ENCODE peak calls at places on chromosome 10, in eight cellular contexts. One of them, this sample, is unnamed.

GRCh38 chr10:124989526-124989925 is 47.6 kb downstream of the ZRANB1 start:
- DNase-seq in SHP77: no peak
- DNase-seq in sciatic nerve: no peak
- DNase-seq in hepatic stellate cell: no peak
- DNase-seq in iris pigment epithelial cell: no peak
- DNase-seq in GF-D8: no peak
- DNase-seq in mesendoderm: no peak
- DNase-seq in DMS53: no peak
- DNase-seq in this sample: no peak

GRCh38 chr10:57579926-57580325 is 687.8 kb downstream of the IPMK start:
- DNase-seq in hepatic stellate cell: peak; percentile 0
- DNase-seq in mesendoderm: peak; percentile 84
- DNase-seq in SHP77: peak; percentile 23
- DNase-seq in DMS53: peak; percentile 66
- DNase-seq in sciatic nerve: no peak
- DNase-seq in iris pigment epithelial cell: peak; percentile 17
- DNase-seq in GF-D8: no peak
- DNase-seq in this sample: peak; percentile 67

GRCh38 chr10:110525349-110526260 is 27.9 kb downstream of the DUSP5 start:
- DNase-seq in iris pigment epithelial cell: peak; percentile 72
- DNase-seq in hepatic stellate cell: peak; percentile 56
- DNase-seq in SHP77: no peak
- DNase-seq in sciatic nerve: peak; percentile 22
- DNase-seq in GF-D8: no peak
- DNase-seq in DMS53: peak; percentile 38
- DNase-seq in mesendoderm: no peak
- DNase-seq in this sample: no peak

GRCh38 chr10:34015700-34016099 is 681.2 kb upstream of the NRP1 start:
- DNase-seq in sciatic nerve: no peak
- DNase-seq in iris pigment epithelial cell: no peak
- DNase-seq in SHP77: no peak
- DNase-seq in GF-D8: no peak
- DNase-seq in DMS53: no peak
- DNase-seq in mesendoderm: no peak
- DNase-seq in hepatic stellate cell: no peak
- DNase-seq in this sample: no peak

GRCh38 chr10:75982611-75983369 is 551.4 kb downstream of the LRMDA start:
- DNase-seq in GF-D8: no peak
- DNase-seq in hepatic stellate cell: no peak
- DNase-seq in SHP77: no peak
- DNase-seq in sciatic nerve: no peak
- DNase-seq in iris pigment epithelial cell: peak; percentile 6
- DNase-seq in mesendoderm: no peak
- DNase-seq in DMS53: no peak
- DNase-seq in this sample: no peak

GRCh38 chr10:124522903-124523260 is 61.3 kb downstream of the LHPP start:
- DNase-seq in DMS53: peak; percentile 77
- DNase-seq in mesendoderm: no peak
- DNase-seq in SHP77: peak; percentile 67
- DNase-seq in sciatic nerve: no peak
- DNase-seq in GF-D8: no peak
- DNase-seq in hepatic stellate cell: no peak
- DNase-seq in iris pigment epithelial cell: no peak
- DNase-seq in this sample: peak; percentile 79

GRCh38 chr10:99329238-99329890 is at the start of gene CNNM1:
- DNase-seq in sciatic nerve: no peak
- DNase-seq in SHP77: no peak
- DNase-seq in DMS53: peak; percentile 87
- DNase-seq in mesendoderm: peak; percentile 50
- DNase-seq in hepatic stellate cell: no peak
- DNase-seq in GF-D8: no peak
- DNase-seq in iris pigment epithelial cell: peak; percentile 6
- DNase-seq in this sample: peak; percentile 73

GRCh38 chr10:96683710-96684109 is 36.6 kb downstream of the PIK3AP1 start:
- DNase-seq in sciatic nerve: no peak
- DNase-seq in SHP77: no peak
- DNase-seq in DMS53: no peak
- DNase-seq in mesendoderm: no peak
- DNase-seq in GF-D8: no peak
- DNase-seq in iris pigment epithelial cell: no peak
- DNase-seq in hepatic stellate cell: no peak
- DNase-seq in this sample: peak; percentile 4

GRCh38 chr10:29245476-29245875 is 43.4 kb upstream of the LYZL1 start:
- DNase-seq in SHP77: no peak
- DNase-seq in DMS53: no peak
- DNase-seq in hepatic stellate cell: no peak
- DNase-seq in iris pigment epithelial cell: no peak
- DNase-seq in GF-D8: no peak
- DNase-seq in mesendoderm: no peak
- DNase-seq in sciatic nerve: peak; percentile 73
- DNase-seq in this sample: no peak

GRCh38 chr10:16944081-16944922 is 127.1 kb upstream of the RSU1 start:
- DNase-seq in mesendoderm: no peak
- DNase-seq in DMS53: no peak
- DNase-seq in hepatic stellate cell: no peak
- DNase-seq in GF-D8: no peak
- DNase-seq in sciatic nerve: no peak
- DNase-seq in SHP77: no peak
- DNase-seq in iris pigment epithelial cell: peak; percentile 41
- DNase-seq in this sample: no peak

GRCh38 chr10:72049969-72050781 is 38.2 kb downstream of the SPOCK2 start:
- DNase-seq in iris pigment epithelial cell: peak; percentile 56
- DNase-seq in GF-D8: no peak
- DNase-seq in DMS53: no peak
- DNase-seq in hepatic stellate cell: no peak
- DNase-seq in sciatic nerve: no peak
- DNase-seq in SHP77: no peak
- DNase-seq in mesendoderm: peak; percentile 61
- DNase-seq in this sample: no peak

GRCh38 chr10:69792361-69792760 is 9.3 kb upstream of the COL13A1 start:
- DNase-seq in DMS53: no peak
- DNase-seq in SHP77: no peak
- DNase-seq in GF-D8: no peak
- DNase-seq in iris pigment epithelial cell: no peak
- DNase-seq in mesendoderm: no peak
- DNase-seq in sciatic nerve: no peak
- DNase-seq in hepatic stellate cell: no peak
- DNase-seq in this sample: no peak

GRCh38 chr10:84537447-84537931 is 209.1 kb downstream of the CCSER2 start:
- DNase-seq in mesendoderm: peak; percentile 70
- DNase-seq in DMS53: peak; percentile 86
- DNase-seq in GF-D8: no peak
- DNase-seq in hepatic stellate cell: peak; percentile 71
- DNase-seq in SHP77: no peak
- DNase-seq in iris pigment epithelial cell: peak; percentile 50
- DNase-seq in sciatic nerve: no peak
- DNase-seq in this sample: peak; percentile 65

GRCh38 chr10:69974551-69975155 is 78.0 kb upstream of the MACROH2A2 start:
- DNase-seq in SHP77: no peak
- DNase-seq in hepatic stellate cell: no peak
- DNase-seq in iris pigment epithelial cell: peak; percentile 91
- DNase-seq in mesendoderm: no peak
- DNase-seq in GF-D8: no peak
- DNase-seq in DMS53: no peak
- DNase-seq in sciatic nerve: no peak
- DNase-seq in this sample: peak; percentile 54

GRCh38 chr10:71868192-71868697 is 17.2 kb upstream of the PSAP start:
- DNase-seq in hepatic stellate cell: peak; percentile 84
- DNase-seq in GF-D8: peak; percentile 42
- DNase-seq in sciatic nerve: peak; percentile 76
- DNase-seq in mesendoderm: no peak
- DNase-seq in SHP77: no peak
- DNase-seq in DMS53: peak; percentile 19
- DNase-seq in iris pigment epithelial cell: peak; percentile 85
- DNase-seq in this sample: peak; percentile 8

GRCh38 chr10:3104251-3104918 is 37.0 kb downstream of the PFKP start:
- DNase-seq in GF-D8: no peak
- DNase-seq in sciatic nerve: no peak
- DNase-seq in SHP77: no peak
- DNase-seq in iris pigment epithelial cell: no peak
- DNase-seq in hepatic stellate cell: no peak
- DNase-seq in mesendoderm: no peak
- DNase-seq in DMS53: no peak
- DNase-seq in this sample: no peak

GRCh38 chr10:93075369-93076221 is 1.9 kb downstream of the CYP26A1 start:
- DNase-seq in GF-D8: no peak
- DNase-seq in SHP77: no peak
- DNase-seq in hepatic stellate cell: no peak
- DNase-seq in sciatic nerve: no peak
- DNase-seq in iris pigment epithelial cell: no peak
- DNase-seq in mesendoderm: no peak
- DNase-seq in DMS53: no peak
- DNase-seq in this sample: no peak

GRCh38 chr10:51368943-51369342 is 294.7 kb downstream of the PRKG1 start:
- DNase-seq in SHP77: no peak
- DNase-seq in iris pigment epithelial cell: no peak
- DNase-seq in DMS53: no peak
- DNase-seq in mesendoderm: peak; percentile 51
- DNase-seq in hepatic stellate cell: no peak
- DNase-seq in sciatic nerve: no peak
- DNase-seq in GF-D8: no peak
- DNase-seq in this sample: no peak

GRCh38 chr10:21497177-21497807 is 28.2 kb downstream of the SKIDA1 start:
- DNase-seq in hepatic stellate cell: peak; percentile 81
- DNase-seq in DMS53: peak; percentile 87
- DNase-seq in iris pigment epithelial cell: peak; percentile 61
- DNase-seq in sciatic nerve: peak; percentile 94
- DNase-seq in SHP77: peak; percentile 90
- DNase-seq in mesendoderm: peak; percentile 93
- DNase-seq in GF-D8: no peak
- DNase-seq in this sample: peak; percentile 95

GRCh38 chr10:101018118-101018599 is 12.8 kb downstream of the PDZD7 start:
- DNase-seq in sciatic nerve: no peak
- DNase-seq in SHP77: no peak
- DNase-seq in mesendoderm: peak; percentile 77
- DNase-seq in hepatic stellate cell: no peak
- DNase-seq in iris pigment epithelial cell: no peak
- DNase-seq in GF-D8: peak; percentile 65
- DNase-seq in DMS53: peak; percentile 35
- DNase-seq in this sample: no peak

GRCh38 chr10:60388709-60389241 is 900 bp downstream of the ANK3 start:
- DNase-seq in iris pigment epithelial cell: no peak
- DNase-seq in sciatic nerve: no peak
- DNase-seq in hepatic stellate cell: no peak
- DNase-seq in DMS53: no peak
- DNase-seq in SHP77: no peak
- DNase-seq in mesendoderm: peak; percentile 21
- DNase-seq in GF-D8: no peak
- DNase-seq in this sample: peak; percentile 23

GRCh38 chr10:105793071-105793470 is 1152.0 kb downstream of the SORCS3 start:
- DNase-seq in GF-D8: no peak
- DNase-seq in iris pigment epithelial cell: peak; percentile 21
- DNase-seq in hepatic stellate cell: no peak
- DNase-seq in mesendoderm: no peak
- DNase-seq in DMS53: no peak
- DNase-seq in SHP77: no peak
- DNase-seq in sciatic nerve: no peak
- DNase-seq in this sample: no peak

GRCh38 chr10:109979215-109979614 is 28.6 kb upstream of the ADD3 start:
- DNase-seq in sciatic nerve: no peak
- DNase-seq in GF-D8: no peak
- DNase-seq in mesendoderm: no peak
- DNase-seq in iris pigment epithelial cell: no peak
- DNase-seq in DMS53: no peak
- DNase-seq in SHP77: no peak
- DNase-seq in hepatic stellate cell: no peak
- DNase-seq in this sample: no peak

GRCh38 chr10:92238586-92239098 is 52.2 kb downstream of the CPEB3 start:
- DNase-seq in DMS53: no peak
- DNase-seq in GF-D8: no peak
- DNase-seq in hepatic stellate cell: peak; percentile 21
- DNase-seq in SHP77: no peak
- DNase-seq in sciatic nerve: no peak
- DNase-seq in iris pigment epithelial cell: peak; percentile 92
- DNase-seq in mesendoderm: peak; percentile 47
- DNase-seq in this sample: peak; percentile 4

This sample was measured in NCI-H69.